ENCODE peak calls at places on chromosomes 7 and 10, in ten cellular contexts. One of them, this sample, is unnamed.

GRCh38 chr10:79108728-79109127 is 40.0 kb downstream of the ZMIZ1 start:
- DNase-seq in tibial nerve: no peak
- DNase-seq in stomach: no peak
- DNase-seq in transverse colon: no peak
- DNase-seq in sigmoid colon: no peak
- DNase-seq in ovary: no peak
- DNase-seq in K562: no peak
- DNase-seq in SK-N-SH: no peak
- DNase-seq in HepG2: no peak
- DNase-seq in upper lobe of left lung: no peak
- DNase-seq in this sample: no peak

GRCh38 chr7:18393465-18394118 is 102.0 kb upstream of the HDAC9 start:
- DNase-seq in upper lobe of left lung: no peak
- DNase-seq in K562: no peak
- DNase-seq in sigmoid colon: no peak
- DNase-seq in stomach: no peak
- DNase-seq in HepG2: no peak
- DNase-seq in transverse colon: no peak
- DNase-seq in SK-N-SH: no peak
- DNase-seq in tibial nerve: no peak
- DNase-seq in ovary: no peak
- DNase-seq in this sample: no peak

GRCh38 chr7:38222481-38223096 is 44.5 kb downstream of the STARD3NL start:
- DNase-seq in ovary: no peak
- DNase-seq in tibial nerve: peak; percentile 82
- DNase-seq in K562: peak; percentile 67
- DNase-seq in SK-N-SH: peak; percentile 50
- DNase-seq in transverse colon: no peak
- DNase-seq in HepG2: peak; percentile 51
- DNase-seq in upper lobe of left lung: no peak
- DNase-seq in sigmoid colon: no peak
- DNase-seq in stomach: no peak
- DNase-seq in this sample: peak; percentile 67

GRCh38 chr10:131858118-131858515 is 42.7 kb upstream of the PPP2R2D start:
- DNase-seq in K562: no peak
- DNase-seq in transverse colon: no peak
- DNase-seq in SK-N-SH: peak; percentile 15
- DNase-seq in upper lobe of left lung: peak; percentile 18
- DNase-seq in stomach: no peak
- DNase-seq in HepG2: no peak
- DNase-seq in sigmoid colon: peak; percentile 38
- DNase-seq in tibial nerve: no peak
- DNase-seq in ovary: no peak
- DNase-seq in this sample: no peak

GRCh38 chr10:117133273-117134083 is 4.6 kb downstream of the VAX1 start:
- DNase-seq in SK-N-SH: peak; percentile 40
- DNase-seq in K562: no peak
- DNase-seq in tibial nerve: no peak
- DNase-seq in ovary: no peak
- DNase-seq in upper lobe of left lung: no peak
- DNase-seq in HepG2: no peak
- DNase-seq in transverse colon: no peak
- DNase-seq in sigmoid colon: no peak
- DNase-seq in stomach: no peak
- DNase-seq in this sample: no peak

GRCh38 chr10:113362645-113363091 is 190.2 kb upstream of the HABP2 start:
- DNase-seq in stomach: no peak
- DNase-seq in K562: no peak
- DNase-seq in ovary: peak; percentile 57
- DNase-seq in HepG2: no peak
- DNase-seq in SK-N-SH: no peak
- DNase-seq in transverse colon: no peak
- DNase-seq in tibial nerve: peak; percentile 6
- DNase-seq in upper lobe of left lung: no peak
- DNase-seq in sigmoid colon: no peak
- DNase-seq in this sample: no peak

GRCh38 chr10:126904807-126905686 is at the start of gene DOCK1:
- DNase-seq in sigmoid colon: peak; percentile 83
- DNase-seq in transverse colon: peak; percentile 74
- DNase-seq in upper lobe of left lung: peak; percentile 70
- DNase-seq in K562: no peak
- DNase-seq in stomach: peak; percentile 67
- DNase-seq in ovary: peak; percentile 64
- DNase-seq in HepG2: peak; percentile 37
- DNase-seq in tibial nerve: peak; percentile 37
- DNase-seq in SK-N-SH: peak; percentile 93
- DNase-seq in this sample: peak; percentile 75

GRCh38 chr10:50892467-50892866 is 7.0 kb upstream of the A1CF start:
- DNase-seq in ovary: no peak
- DNase-seq in SK-N-SH: no peak
- DNase-seq in stomach: no peak
- DNase-seq in transverse colon: no peak
- DNase-seq in upper lobe of left lung: no peak
- DNase-seq in HepG2: no peak
- DNase-seq in sigmoid colon: no peak
- DNase-seq in K562: no peak
- DNase-seq in tibial nerve: no peak
- DNase-seq in this sample: no peak

GRCh38 chr10:125064681-125065492 is 95.5 kb downstream of the CTBP2 start:
- DNase-seq in K562: no peak
- DNase-seq in HepG2: no peak
- DNase-seq in sigmoid colon: no peak
- DNase-seq in SK-N-SH: no peak
- DNase-seq in upper lobe of left lung: no peak
- DNase-seq in tibial nerve: no peak
- DNase-seq in transverse colon: no peak
- DNase-seq in ovary: peak; percentile 18
- DNase-seq in stomach: no peak
- DNase-seq in this sample: no peak

GRCh38 chr7:149662591-149663095 is 110.7 kb downstream of the ZNF467 start:
- DNase-seq in sigmoid colon: peak; percentile 84
- DNase-seq in stomach: peak; percentile 84
- DNase-seq in upper lobe of left lung: peak; percentile 62
- DNase-seq in HepG2: peak; percentile 75
- DNase-seq in tibial nerve: peak; percentile 59
- DNase-seq in SK-N-SH: peak; percentile 44
- DNase-seq in ovary: no peak
- DNase-seq in K562: peak; percentile 86
- DNase-seq in transverse colon: peak; percentile 78
- DNase-seq in this sample: peak; percentile 83

GRCh38 chr7:152893801-152894294 is 134.3 kb downstream of the ACTR3B start:
- DNase-seq in stomach: no peak
- DNase-seq in transverse colon: no peak
- DNase-seq in SK-N-SH: peak; percentile 40
- DNase-seq in HepG2: no peak
- DNase-seq in tibial nerve: no peak
- DNase-seq in K562: no peak
- DNase-seq in ovary: no peak
- DNase-seq in upper lobe of left lung: no peak
- DNase-seq in sigmoid colon: no peak
- DNase-seq in this sample: no peak

GRCh38 chr7:140674356-140674800 is 1.6 kb downstream of the ADCK2 start:
- DNase-seq in upper lobe of left lung: peak; percentile 66
- DNase-seq in stomach: peak; percentile 63
- DNase-seq in HepG2: no peak
- DNase-seq in transverse colon: peak; percentile 42
- DNase-seq in ovary: no peak
- DNase-seq in K562: no peak
- DNase-seq in SK-N-SH: no peak
- DNase-seq in sigmoid colon: peak; percentile 40
- DNase-seq in tibial nerve: no peak
- DNase-seq in this sample: no peak

GRCh38 chr10:125264752-125265578 is 104.6 kb upstream of the CTBP2 start:
- DNase-seq in sigmoid colon: no peak
- DNase-seq in K562: no peak
- DNase-seq in HepG2: no peak
- DNase-seq in ovary: no peak
- DNase-seq in tibial nerve: no peak
- DNase-seq in transverse colon: no peak
- DNase-seq in SK-N-SH: no peak
- DNase-seq in stomach: no peak
- DNase-seq in upper lobe of left lung: no peak
- DNase-seq in this sample: no peak

GRCh38 chr10:124520553-124521428 is 59.2 kb downstream of the LHPP start:
- DNase-seq in ovary: no peak
- DNase-seq in sigmoid colon: peak; percentile 60
- DNase-seq in stomach: no peak
- DNase-seq in tibial nerve: no peak
- DNase-seq in K562: no peak
- DNase-seq in SK-N-SH: no peak
- DNase-seq in HepG2: no peak
- DNase-seq in transverse colon: no peak
- DNase-seq in upper lobe of left lung: no peak
- DNase-seq in this sample: no peak

GRCh38 chr7:21429786-21430574 is 2.1 kb downstream of the SP4 start:
- DNase-seq in SK-N-SH: no peak
- DNase-seq in tibial nerve: no peak
- DNase-seq in upper lobe of left lung: no peak
- DNase-seq in HepG2: no peak
- DNase-seq in stomach: no peak
- DNase-seq in ovary: no peak
- DNase-seq in transverse colon: no peak
- DNase-seq in K562: peak; percentile 19
- DNase-seq in sigmoid colon: no peak
- DNase-seq in this sample: no peak
- TF ChIP-seq EP300 in SK-N-SH: no peak
- TF ChIP-seq EP300 in tibial nerve: no peak
- TF ChIP-seq EP300 in upper lobe of left lung: no peak
- TF ChIP-seq EP300 in HepG2: no peak
- TF ChIP-seq EP300 in stomach: no peak
- TF ChIP-seq EP300 in ovary: no peak
- TF ChIP-seq EP300 in transverse colon: no peak
- TF ChIP-seq EP300 in K562: no peak
- TF ChIP-seq EP300 in sigmoid colon: no peak
- TF ChIP-seq EP300 in this sample: no peak

GRCh38 chr7:27942711-27943110 is 202.7 kb downstream of the TAX1BP1 start:
- DNase-seq in SK-N-SH: no peak
- DNase-seq in transverse colon: no peak
- DNase-seq in sigmoid colon: no peak
- DNase-seq in stomach: no peak
- DNase-seq in ovary: no peak
- DNase-seq in upper lobe of left lung: no peak
- DNase-seq in K562: no peak
- DNase-seq in tibial nerve: no peak
- DNase-seq in HepG2: no peak
- DNase-seq in this sample: no peak

GRCh38 chr7:27943261-27943660 is 203.3 kb downstream of the TAX1BP1 start:
- DNase-seq in sigmoid colon: no peak
- DNase-seq in upper lobe of left lung: no peak
- DNase-seq in ovary: no peak
- DNase-seq in stomach: no peak
- DNase-seq in HepG2: no peak
- DNase-seq in K562: no peak
- DNase-seq in SK-N-SH: no peak
- DNase-seq in tibial nerve: no peak
- DNase-seq in transverse colon: no peak
- DNase-seq in this sample: no peak

GRCh38 chr7:27936244-27937102 is 196.5 kb downstream of the TAX1BP1 start:
- DNase-seq in ovary: no peak
- DNase-seq in HepG2: no peak
- DNase-seq in upper lobe of left lung: no peak
- DNase-seq in transverse colon: no peak
- DNase-seq in sigmoid colon: no peak
- DNase-seq in stomach: no peak
- DNase-seq in K562: no peak
- DNase-seq in tibial nerve: no peak
- DNase-seq in SK-N-SH: no peak
- DNase-seq in this sample: peak; percentile 8

GRCh38 chr7:27940341-27940740 is 200.4 kb downstream of the TAX1BP1 start:
- DNase-seq in ovary: no peak
- DNase-seq in transverse colon: no peak
- DNase-seq in tibial nerve: no peak
- DNase-seq in SK-N-SH: no peak
- DNase-seq in K562: no peak
- DNase-seq in sigmoid colon: no peak
- DNase-seq in stomach: no peak
- DNase-seq in HepG2: no peak
- DNase-seq in upper lobe of left lung: no peak
- DNase-seq in this sample: no peak

DNA sequence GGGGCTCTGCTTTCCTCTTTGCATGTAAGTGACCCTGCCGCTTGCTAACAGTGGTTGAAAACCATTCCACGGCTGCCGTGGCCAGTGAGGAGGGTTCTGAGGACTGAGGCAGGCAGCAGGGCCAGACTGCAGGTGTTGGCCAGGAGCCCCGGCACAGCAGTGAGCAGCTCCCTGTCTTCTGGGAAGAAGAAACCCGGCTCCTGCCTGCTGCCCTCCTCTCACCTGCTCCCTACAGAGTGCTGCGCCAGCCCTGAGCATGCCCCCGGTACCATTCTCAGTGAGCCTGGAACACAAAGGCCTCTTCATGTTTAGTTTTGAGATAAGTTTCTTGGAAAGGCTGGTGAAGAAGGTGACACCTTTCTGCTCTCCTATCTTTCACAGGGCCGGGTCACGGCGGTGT is 199.9 kb downstream of the TAX1BP1 start:
- DNase-seq in tibial nerve: no peak
- DNase-seq in ovary: no peak
- DNase-seq in sigmoid colon: no peak
- DNase-seq in K562: no peak
- DNase-seq in stomach: no peak
- DNase-seq in SK-N-SH: no peak
- DNase-seq in HepG2: no peak
- DNase-seq in upper lobe of left lung: no peak
- DNase-seq in transverse colon: no peak
- DNase-seq in this sample: no peak
- TF ChIP-seq EP300 in tibial nerve: no peak
- TF ChIP-seq EP300 in ovary: no peak
- TF ChIP-seq EP300 in sigmoid colon: no peak
- TF ChIP-seq EP300 in K562: no peak
- TF ChIP-seq EP300 in stomach: no peak
- TF ChIP-seq EP300 in SK-N-SH: no peak
- TF ChIP-seq EP300 in HepG2: no peak
- TF ChIP-seq EP300 in upper lobe of left lung: no peak
- TF ChIP-seq EP300 in transverse colon: no peak
- TF ChIP-seq EP300 in this sample: no peak

DNA sequence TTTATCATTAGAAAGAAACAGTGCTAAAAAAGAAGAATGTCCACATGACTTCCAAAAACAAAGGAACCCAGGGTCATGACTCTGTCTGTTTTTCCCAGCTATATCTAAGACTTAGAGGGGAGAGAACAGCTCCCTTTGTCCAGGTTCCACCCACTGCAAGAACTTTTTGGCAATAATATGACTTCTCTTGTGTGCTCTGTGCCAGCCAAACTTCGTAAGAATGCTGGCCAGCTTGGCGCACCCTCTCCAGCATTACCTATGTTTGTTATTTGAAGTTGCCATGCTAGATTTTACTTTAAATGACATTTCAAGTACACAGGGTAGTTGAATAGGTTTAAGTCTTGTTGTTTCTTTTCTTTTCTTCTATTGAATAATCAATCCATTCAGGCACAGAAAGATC is 371.4 kb downstream of the KCNMA1 start:
- DNase-seq in K562: no peak
- DNase-seq in stomach: peak; percentile 67
- DNase-seq in ovary: no peak
- DNase-seq in sigmoid colon: no peak
- DNase-seq in HepG2: no peak
- DNase-seq in upper lobe of left lung: no peak
- DNase-seq in SK-N-SH: no peak
- DNase-seq in tibial nerve: no peak
- DNase-seq in transverse colon: no peak
- DNase-seq in this sample: no peak
- TF ChIP-seq EP300 in K562: no peak
- TF ChIP-seq EP300 in stomach: no peak
- TF ChIP-seq EP300 in ovary: no peak
- TF ChIP-seq EP300 in sigmoid colon: no peak
- TF ChIP-seq EP300 in HepG2: no peak
- TF ChIP-seq EP300 in upper lobe of left lung: no peak
- TF ChIP-seq EP300 in SK-N-SH: no peak
- TF ChIP-seq EP300 in tibial nerve: no peak
- TF ChIP-seq EP300 in transverse colon: no peak
- TF ChIP-seq EP300 in this sample: no peak

GRCh38 chr7:68420342-68420750 is 1177.9 kb upstream of the AUTS2 start:
- DNase-seq in tibial nerve: no peak
- DNase-seq in upper lobe of left lung: no peak
- DNase-seq in sigmoid colon: no peak
- DNase-seq in transverse colon: no peak
- DNase-seq in HepG2: no peak
- DNase-seq in SK-N-SH: no peak
- DNase-seq in K562: no peak
- DNase-seq in ovary: no peak
- DNase-seq in stomach: no peak
- DNase-seq in this sample: no peak
- TF ChIP-seq EP300 in tibial nerve: no peak
- TF ChIP-seq EP300 in upper lobe of left lung: no peak
- TF ChIP-seq EP300 in sigmoid colon: no peak
- TF ChIP-seq EP300 in transverse colon: no peak
- TF ChIP-seq EP300 in HepG2: no peak
- TF ChIP-seq EP300 in SK-N-SH: no peak
- TF ChIP-seq EP300 in K562: no peak
- TF ChIP-seq EP300 in ovary: no peak
- TF ChIP-seq EP300 in stomach: no peak
- TF ChIP-seq EP300 in this sample: no peak

This sample was measured in A549.